ENCODE peak calls at places on chromosomes 6 and 20, in ten cellular contexts. One of them, this sample, is unnamed.

GRCh38 chr6:135842618-135843392 is 8.7 kb upstream of the PDE7B start:
- DNase-seq in CD4-positive, CD25-positive, alpha-beta regulatory T cell: no peak
- DNase-seq in prostate gland: no peak
- DNase-seq in right cardiac atrium: no peak
- DNase-seq in GM23338: no peak
- DNase-seq in tibial artery: no peak
- DNase-seq in GM23248: no peak
- DNase-seq in esophagus squamous epithelium: no peak
- DNase-seq in pancreas: no peak
- DNase-seq in fibroblast of lung: no peak
- DNase-seq in this sample: no peak

GRCh38 chr20:25372584-25373336 is 17.9 kb downstream of the ABHD12 start:
- DNase-seq in esophagus squamous epithelium: no peak
- DNase-seq in pancreas: no peak
- DNase-seq in GM23248: peak
- DNase-seq in right cardiac atrium: no peak
- DNase-seq in CD4-positive, CD25-positive, alpha-beta regulatory T cell: no peak
- DNase-seq in tibial artery: no peak
- DNase-seq in prostate gland: no peak
- DNase-seq in fibroblast of lung: peak
- DNase-seq in GM23338: no peak
- DNase-seq in this sample: no peak

GRCh38 chr6:4355241-4355640 is 219.9 kb upstream of the ECI2 start:
- DNase-seq in GM23248: peak
- DNase-seq in GM23338: no peak
- DNase-seq in tibial artery: no peak
- DNase-seq in prostate gland: no peak
- DNase-seq in CD4-positive, CD25-positive, alpha-beta regulatory T cell: no peak
- DNase-seq in fibroblast of lung: peak
- DNase-seq in pancreas: no peak
- DNase-seq in esophagus squamous epithelium: no peak
- DNase-seq in right cardiac atrium: no peak
- DNase-seq in this sample: no peak

GRCh38 chr6:3001773-3002293 is 2.1 kb downstream of the NQO2 start:
- DNase-seq in prostate gland: no peak
- DNase-seq in pancreas: no peak
- DNase-seq in tibial artery: peak
- DNase-seq in fibroblast of lung: peak
- DNase-seq in CD4-positive, CD25-positive, alpha-beta regulatory T cell: no peak
- DNase-seq in esophagus squamous epithelium: no peak
- DNase-seq in GM23248: peak
- DNase-seq in right cardiac atrium: peak
- DNase-seq in GM23338: peak
- DNase-seq in this sample: peak

GRCh38 chr20:62607366-62608217 is 34.7 kb upstream of the SLCO4A1 start:
- DNase-seq in GM23338: no peak
- DNase-seq in esophagus squamous epithelium: no peak
- DNase-seq in fibroblast of lung: no peak
- DNase-seq in CD4-positive, CD25-positive, alpha-beta regulatory T cell: no peak
- DNase-seq in pancreas: no peak
- DNase-seq in tibial artery: no peak
- DNase-seq in GM23248: no peak
- DNase-seq in right cardiac atrium: no peak
- DNase-seq in prostate gland: no peak
- DNase-seq in this sample: no peak

GRCh38 chr20:12838261-12838866 is 170.4 kb upstream of the SPTLC3 start:
- DNase-seq in esophagus squamous epithelium: no peak
- DNase-seq in prostate gland: no peak
- DNase-seq in tibial artery: no peak
- DNase-seq in GM23338: peak
- DNase-seq in fibroblast of lung: no peak
- DNase-seq in CD4-positive, CD25-positive, alpha-beta regulatory T cell: no peak
- DNase-seq in pancreas: no peak
- DNase-seq in GM23248: no peak
- DNase-seq in right cardiac atrium: no peak
- DNase-seq in this sample: no peak

GRCh38 chr20:42204261-42204660 is 586.1 kb upstream of the CHD6 start:
- DNase-seq in prostate gland: peak
- DNase-seq in GM23338: no peak
- DNase-seq in fibroblast of lung: no peak
- DNase-seq in GM23248: no peak
- DNase-seq in tibial artery: no peak
- DNase-seq in esophagus squamous epithelium: no peak
- DNase-seq in CD4-positive, CD25-positive, alpha-beta regulatory T cell: no peak
- DNase-seq in right cardiac atrium: no peak
- DNase-seq in pancreas: no peak
- DNase-seq in this sample: no peak

GRCh38 chr6:11552390-11552789 is 14.8 kb downstream of the TMEM170B start:
- DNase-seq in fibroblast of lung: no peak
- DNase-seq in tibial artery: no peak
- DNase-seq in GM23338: no peak
- DNase-seq in GM23248: no peak
- DNase-seq in prostate gland: no peak
- DNase-seq in pancreas: no peak
- DNase-seq in esophagus squamous epithelium: no peak
- DNase-seq in right cardiac atrium: no peak
- DNase-seq in CD4-positive, CD25-positive, alpha-beta regulatory T cell: no peak
- DNase-seq in this sample: no peak

GRCh38 chr6:135586844-135587243 is 89.3 kb upstream of the AHI1 start:
- DNase-seq in GM23248: no peak
- DNase-seq in fibroblast of lung: no peak
- DNase-seq in GM23338: no peak
- DNase-seq in esophagus squamous epithelium: no peak
- DNase-seq in right cardiac atrium: no peak
- DNase-seq in pancreas: no peak
- DNase-seq in prostate gland: no peak
- DNase-seq in CD4-positive, CD25-positive, alpha-beta regulatory T cell: no peak
- DNase-seq in tibial artery: no peak
- DNase-seq in this sample: peak

GRCh38 chr6:170552765-170553685 is at the start of gene PSMB1:
- DNase-seq in esophagus squamous epithelium: peak
- DNase-seq in GM23338: peak
- DNase-seq in right cardiac atrium: peak
- DNase-seq in GM23248: peak
- DNase-seq in fibroblast of lung: peak
- DNase-seq in CD4-positive, CD25-positive, alpha-beta regulatory T cell: peak
- DNase-seq in tibial artery: peak
- DNase-seq in prostate gland: peak
- DNase-seq in pancreas: peak
- DNase-seq in this sample: peak

GRCh38 chr6:123547216-123547978 is 89.4 kb downstream of the TRDN start:
- DNase-seq in pancreas: no peak
- DNase-seq in GM23338: no peak
- DNase-seq in fibroblast of lung: no peak
- DNase-seq in prostate gland: no peak
- DNase-seq in CD4-positive, CD25-positive, alpha-beta regulatory T cell: no peak
- DNase-seq in tibial artery: no peak
- DNase-seq in right cardiac atrium: no peak
- DNase-seq in esophagus squamous epithelium: no peak
- DNase-seq in GM23248: no peak
- DNase-seq in this sample: no peak

DNA sequence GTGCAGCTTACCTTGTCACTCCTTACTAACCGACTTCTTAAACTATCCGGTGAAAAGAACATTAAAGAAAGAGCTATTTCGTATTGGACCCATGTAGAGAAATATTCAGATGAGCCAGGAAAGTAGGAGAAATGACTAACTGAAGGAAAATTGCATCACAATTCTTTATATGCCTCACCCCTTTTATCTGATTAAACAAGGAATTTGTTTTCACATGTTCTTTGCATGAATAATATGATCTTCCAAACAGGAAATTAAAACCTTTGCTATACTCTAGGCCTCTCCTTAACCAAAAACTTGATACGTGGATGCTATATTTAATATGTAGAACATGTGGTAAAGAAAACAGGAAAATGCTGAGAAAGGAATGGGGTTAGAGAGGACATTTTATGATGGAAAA is 41.9 kb upstream of the LRRC1 start:
- DNase-seq in tibial artery: no peak
- DNase-seq in GM23248: peak
- DNase-seq in prostate gland: no peak
- DNase-seq in right cardiac atrium: no peak
- DNase-seq in esophagus squamous epithelium: no peak
- DNase-seq in GM23338: no peak
- DNase-seq in pancreas: no peak
- DNase-seq in CD4-positive, CD25-positive, alpha-beta regulatory T cell: no peak
- DNase-seq in fibroblast of lung: peak
- DNase-seq in this sample: no peak
- H3K27ac ChIP-seq in tibial artery: no peak
- H3K27ac ChIP-seq in GM23248: peak
- H3K27ac ChIP-seq in prostate gland: no peak
- H3K27ac ChIP-seq in right cardiac atrium: no peak
- H3K27ac ChIP-seq in esophagus squamous epithelium: peak
- H3K27ac ChIP-seq in GM23338: no peak
- H3K27ac ChIP-seq in pancreas: no peak
- H3K27ac ChIP-seq in CD4-positive, CD25-positive, alpha-beta regulatory T cell: no peak
- H3K27ac ChIP-seq in fibroblast of lung: no peak
- H3K27ac ChIP-seq in this sample: no peak

GRCh38 chr6:138522611-138523010 is 23.3 kb upstream of the NHSL1 start:
- DNase-seq in right cardiac atrium: no peak
- DNase-seq in prostate gland: no peak
- DNase-seq in fibroblast of lung: no peak
- DNase-seq in GM23248: no peak
- DNase-seq in GM23338: no peak
- DNase-seq in tibial artery: no peak
- DNase-seq in CD4-positive, CD25-positive, alpha-beta regulatory T cell: no peak
- DNase-seq in pancreas: no peak
- DNase-seq in esophagus squamous epithelium: no peak
- DNase-seq in this sample: no peak
- H3K27ac ChIP-seq in right cardiac atrium: no peak
- H3K27ac ChIP-seq in prostate gland: no peak
- H3K27ac ChIP-seq in fibroblast of lung: no peak
- H3K27ac ChIP-seq in GM23248: no peak
- H3K27ac ChIP-seq in GM23338: peak
- H3K27ac ChIP-seq in tibial artery: no peak
- H3K27ac ChIP-seq in CD4-positive, CD25-positive, alpha-beta regulatory T cell: no peak
- H3K27ac ChIP-seq in pancreas: no peak
- H3K27ac ChIP-seq in esophagus squamous epithelium: no peak
- H3K27ac ChIP-seq in this sample: no peak

GRCh38 chr6:75991941-75992340 is 80.5 kb downstream of the IMPG1 start:
- DNase-seq in tibial artery: no peak
- DNase-seq in right cardiac atrium: no peak
- DNase-seq in fibroblast of lung: no peak
- DNase-seq in GM23248: no peak
- DNase-seq in CD4-positive, CD25-positive, alpha-beta regulatory T cell: no peak
- DNase-seq in GM23338: peak
- DNase-seq in prostate gland: no peak
- DNase-seq in pancreas: no peak
- DNase-seq in esophagus squamous epithelium: no peak
- DNase-seq in this sample: no peak

GRCh38 chr6:75993236-75994162 is 79.0 kb downstream of the IMPG1 start:
- DNase-seq in prostate gland: no peak
- DNase-seq in tibial artery: no peak
- DNase-seq in fibroblast of lung: no peak
- DNase-seq in GM23338: peak
- DNase-seq in pancreas: no peak
- DNase-seq in esophagus squamous epithelium: no peak
- DNase-seq in GM23248: no peak
- DNase-seq in right cardiac atrium: no peak
- DNase-seq in CD4-positive, CD25-positive, alpha-beta regulatory T cell: no peak
- DNase-seq in this sample: no peak
- H3K27ac ChIP-seq in prostate gland: no peak
- H3K27ac ChIP-seq in tibial artery: no peak
- H3K27ac ChIP-seq in fibroblast of lung: no peak
- H3K27ac ChIP-seq in GM23338: peak
- H3K27ac ChIP-seq in pancreas: no peak
- H3K27ac ChIP-seq in esophagus squamous epithelium: no peak
- H3K27ac ChIP-seq in GM23248: no peak
- H3K27ac ChIP-seq in right cardiac atrium: no peak
- H3K27ac ChIP-seq in CD4-positive, CD25-positive, alpha-beta regulatory T cell: no peak
- H3K27ac ChIP-seq in this sample: no peak

GRCh38 chr6:89987140-89987539 is 92.9 kb downstream of the GJA10 start:
- DNase-seq in CD4-positive, CD25-positive, alpha-beta regulatory T cell: no peak
- DNase-seq in GM23248: peak
- DNase-seq in prostate gland: no peak
- DNase-seq in tibial artery: no peak
- DNase-seq in GM23338: no peak
- DNase-seq in pancreas: no peak
- DNase-seq in right cardiac atrium: no peak
- DNase-seq in esophagus squamous epithelium: no peak
- DNase-seq in fibroblast of lung: no peak
- DNase-seq in this sample: no peak

GRCh38 chr6:89987830-89988229 is 93.6 kb downstream of the GJA10 start:
- DNase-seq in GM23248: no peak
- DNase-seq in GM23338: no peak
- DNase-seq in tibial artery: no peak
- DNase-seq in CD4-positive, CD25-positive, alpha-beta regulatory T cell: no peak
- DNase-seq in fibroblast of lung: no peak
- DNase-seq in esophagus squamous epithelium: no peak
- DNase-seq in pancreas: no peak
- DNase-seq in prostate gland: no peak
- DNase-seq in right cardiac atrium: no peak
- DNase-seq in this sample: no peak

GRCh38 chr6:89986650-89987074 is 92.4 kb downstream of the GJA10 start:
- DNase-seq in GM23248: peak
- DNase-seq in prostate gland: no peak
- DNase-seq in right cardiac atrium: no peak
- DNase-seq in GM23338: no peak
- DNase-seq in tibial artery: no peak
- DNase-seq in esophagus squamous epithelium: no peak
- DNase-seq in fibroblast of lung: peak
- DNase-seq in pancreas: no peak
- DNase-seq in CD4-positive, CD25-positive, alpha-beta regulatory T cell: no peak
- DNase-seq in this sample: no peak

GRCh38 chr6:89984926-89985743 is 90.9 kb downstream of the GJA10 start:
- DNase-seq in tibial artery: no peak
- DNase-seq in CD4-positive, CD25-positive, alpha-beta regulatory T cell: no peak
- DNase-seq in GM23248: peak
- DNase-seq in esophagus squamous epithelium: no peak
- DNase-seq in GM23338: no peak
- DNase-seq in prostate gland: no peak
- DNase-seq in fibroblast of lung: peak
- DNase-seq in pancreas: peak
- DNase-seq in right cardiac atrium: peak
- DNase-seq in this sample: no peak

DNA sequence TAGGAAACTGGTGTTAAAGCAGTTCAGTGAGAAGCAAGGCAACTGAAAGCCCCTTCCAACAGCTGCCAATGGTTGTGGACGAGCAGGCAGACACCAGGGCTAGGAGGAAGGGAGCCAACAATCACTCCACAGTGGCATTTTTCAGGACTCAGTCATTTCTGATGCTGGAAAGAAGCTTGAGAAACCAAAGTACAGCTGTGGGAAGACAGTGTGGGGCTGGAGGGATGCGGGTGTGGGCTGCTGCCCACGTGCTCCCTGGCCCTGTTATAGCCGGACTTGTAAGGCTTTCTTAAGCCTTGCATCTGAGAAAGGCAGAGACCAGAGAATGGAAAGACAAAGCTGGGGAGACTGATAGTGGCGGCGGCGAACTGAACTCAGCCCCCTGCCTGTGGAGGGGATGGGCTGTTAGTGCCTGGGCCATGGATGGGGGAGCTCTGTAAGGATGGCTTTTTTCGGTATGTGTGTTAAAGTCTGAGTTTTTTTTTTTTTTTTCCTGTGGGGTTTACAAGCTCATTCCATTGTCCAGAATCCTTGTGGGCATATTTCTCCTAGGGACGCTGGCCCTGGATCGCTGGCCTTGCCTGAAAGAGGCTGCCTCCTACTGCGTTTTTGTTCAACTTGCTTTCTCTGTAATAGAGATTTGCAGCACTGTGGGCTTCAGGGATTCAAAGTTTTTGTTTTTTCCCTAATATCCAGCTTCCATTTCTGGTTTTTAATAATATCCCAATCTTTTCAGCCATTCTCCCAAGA is 91.7 kb downstream of the GJA10 start:
- DNase-seq in tibial artery: no peak
- DNase-seq in GM23248: peak
- DNase-seq in pancreas: no peak
- DNase-seq in CD4-positive, CD25-positive, alpha-beta regulatory T cell: no peak
- DNase-seq in GM23338: no peak
- DNase-seq in fibroblast of lung: peak
- DNase-seq in prostate gland: no peak
- DNase-seq in right cardiac atrium: no peak
- DNase-seq in esophagus squamous epithelium: no peak
- DNase-seq in this sample: no peak
- H3K27ac ChIP-seq in tibial artery: no peak
- H3K27ac ChIP-seq in GM23248: peak
- H3K27ac ChIP-seq in pancreas: no peak
- H3K27ac ChIP-seq in CD4-positive, CD25-positive, alpha-beta regulatory T cell: no peak
- H3K27ac ChIP-seq in GM23338: no peak
- H3K27ac ChIP-seq in fibroblast of lung: peak
- H3K27ac ChIP-seq in prostate gland: no peak
- H3K27ac ChIP-seq in right cardiac atrium: peak
- H3K27ac ChIP-seq in esophagus squamous epithelium: peak
- H3K27ac ChIP-seq in this sample: no peak